ENCODE peak calls at places on chromosomes 3 and 15, in five cellular contexts. X is testis, T is endothelial cell of umbilical vein, I is A549, Q is IMR-90. O is an unnamed sample.

GRCh38 chr15:40420071-40420713 is 14.6 kb downstream of the IVD start:
- DNase-seq in T (no peak), Q (no peak), I (no peak), X (no peak), O (no peak)

GRCh38 chr3:106421928-106422327 is 553.1 kb upstream of the CBLB start:
- DNase-seq in I (no peak), X (no peak), Q (peak; percentile 47), T (no peak), O (no peak)

GRCh38 chr3:63364909-63365308 is 86.8 kb downstream of the SYNPR start:
- DNase-seq in Q (no peak), T (no peak), I (peak; percentile 3), X (peak; percentile 25), O (no peak)

GRCh38 chr3:17740703-17741102 is 1.7 kb downstream of the TBC1D5 start:
- DNase-seq in Q (peak; percentile 83), X (no peak), I (peak; percentile 78), T (peak; percentile 33), O (peak; percentile 37)

GRCh38 chr15:42932833-42933515 is 12.4 kb upstream of the TTBK2 start:
- DNase-seq in X (no peak), Q (no peak), I (no peak), T (peak; percentile 40), O (no peak)

GRCh38 chr3:10845839-10846656 is 30.0 kb downstream of the SLC6A11 start:
- DNase-seq in X (peak; percentile 21), T (no peak), Q (no peak), I (no peak), O (no peak)

GRCh38 chr3:19815805-19816204 is 118.2 kb downstream of the EFHB start:
- DNase-seq in I (no peak), X (no peak), Q (no peak), T (no peak), O (no peak)

GRCh38 chr15:67901922-67902321 is 62.1 kb upstream of the RNU6-1 start:
- DNase-seq in X (no peak), Q (no peak), I (no peak), T (no peak), O (no peak)

GRCh38 chr3:34277110-34277509 is 478.7 kb downstream of the PDCD6IP start:
- DNase-seq in T (no peak), I (no peak), Q (no peak), X (no peak), O (no peak)

GRCh38 chr3:118760611-118761606 is 273.7 kb downstream of the IGSF11 start:
- DNase-seq in I (no peak), Q (peak; percentile 1), T (no peak), X (no peak), O (no peak)

GRCh38 chr15:81498314-81498713 is 124.3 kb upstream of the TMC3 start:
- DNase-seq in Q (no peak), I (no peak), T (no peak), X (no peak), O (no peak)

GRCh38 chr15:52093539-52094502 is 18.8 kb downstream of the BCL2L10 start:
- DNase-seq in I (peak; percentile 86), Q (peak; percentile 84), T (peak; percentile 99), X (no peak), O (peak; percentile 29)

GRCh38 chr3:129238945-129239705 is 10.3 kb upstream of the COPG1 start:
- DNase-seq in T (no peak), I (peak; percentile 43), X (no peak), Q (peak; percentile 25), O (no peak)

GRCh38 chr3:8759038-8759755 is 10.2 kb downstream of the OXTR start:
- DNase-seq in X (no peak), I (no peak), Q (no peak), T (no peak), O (no peak)

GRCh38 chr3:186909078-186909853 is 21.1 kb upstream of the ST6GAL1 start:
- DNase-seq in Q (no peak), I (no peak), T (no peak), X (no peak), O (no peak)

GRCh38 chr3:72848703-72849081 is 447 bp upstream of the SHQ1 start:
- DNase-seq in I (no peak), T (no peak), Q (no peak), X (no peak), O (no peak)

GRCh38 chr3:106711650-106712049 is 665.6 kb upstream of the CCDC54 start:
- DNase-seq in X (no peak), Q (peak; percentile 78), I (no peak), T (no peak), O (no peak)

GRCh38 chr3:140712301-140712700 is 34.4 kb downstream of the TRIM42 start:
- DNase-seq in I (no peak), T (no peak), Q (no peak), X (no peak), O (no peak)

GRCh38 chr3:123694377-123695147 is 109.7 kb upstream of the HACD2 start:
- DNase-seq in Q (peak; percentile 48), X (no peak), I (no peak), T (peak; percentile 21), O (no peak)

GRCh38 chr15:100681335-100681746 is 79.0 kb downstream of the ASB7 start:
- DNase-seq in Q (no peak), T (no peak), X (no peak), I (no peak), O (no peak)

DNA sequence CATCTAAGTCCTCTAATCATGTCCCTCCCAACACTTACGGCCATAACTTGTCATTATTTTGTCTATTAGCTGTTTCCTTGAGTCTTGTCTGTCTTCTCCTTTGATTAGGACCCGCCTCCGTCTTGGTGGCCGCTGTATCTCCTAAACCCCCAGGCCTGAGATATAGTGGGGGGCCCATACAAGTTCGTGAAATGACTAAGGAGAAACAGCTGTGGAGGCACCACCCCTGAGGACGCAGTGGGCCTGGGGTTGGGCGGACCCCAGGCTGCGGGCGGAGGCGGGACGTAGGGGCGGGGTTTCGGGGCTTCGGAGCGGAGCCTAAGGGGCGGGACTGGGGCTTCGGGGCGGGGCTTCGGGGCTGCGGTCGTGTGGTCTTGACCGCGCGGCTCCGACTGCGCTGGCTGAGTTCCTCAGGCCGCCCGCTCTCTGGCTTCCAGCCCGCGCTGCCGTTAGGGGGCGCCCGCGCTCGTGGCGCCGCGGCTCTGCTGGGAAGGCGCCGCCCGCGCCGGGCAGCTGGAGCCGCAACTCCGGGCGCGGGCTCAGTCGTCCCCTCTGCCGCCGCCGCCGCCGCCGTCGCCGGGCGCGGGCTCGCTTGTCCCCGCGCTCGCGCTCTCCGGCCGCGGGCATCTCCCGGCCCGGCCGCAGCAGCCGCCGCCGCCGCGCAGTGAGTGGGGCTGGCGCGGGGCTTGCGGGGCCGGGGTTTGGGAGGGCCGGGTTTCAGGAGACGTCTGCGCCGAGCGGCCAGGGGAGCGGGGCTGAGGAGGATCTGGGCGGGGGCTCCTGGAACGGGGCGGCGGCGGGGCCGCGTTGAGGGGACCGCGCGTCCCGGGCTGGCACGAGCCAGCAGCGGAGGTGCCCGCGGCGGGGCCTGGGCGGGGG is at the start of gene KCTD6:
- DNase-seq in X (peak; percentile 93), Q (peak; percentile 92), T (peak; percentile 97), I (peak; percentile 91), O (peak; percentile 89)
- TF ChIP-seq POLR2A in X (no peak), Q (no peak), T (no peak), I (peak; percentile 6), O (peak; percentile 56)

GRCh38 chr15:72474912-72475601 is 927 bp downstream of the ARIH1 start:
- DNase-seq in Q (peak; percentile 68), I (peak; percentile 90), X (peak; percentile 79), T (peak; percentile 81), O (peak; percentile 18)

GRCh38 chr15:72472907-72473669 is 1.0 kb upstream of the ARIH1 start:
- DNase-seq in Q (peak; percentile 53), X (no peak), I (peak; percentile 42), T (no peak), O (no peak)

GRCh38 chr15:72475674-72476073 is 1.5 kb downstream of the ARIH1 start:
- DNase-seq in T (no peak), X (no peak), Q (no peak), I (no peak), O (no peak)

GRCh38 chr15:72474466-72474911 is 359 bp downstream of the ARIH1 start:
- DNase-seq in I (no peak), T (peak; percentile 47), X (no peak), Q (no peak), O (no peak)

DNA sequence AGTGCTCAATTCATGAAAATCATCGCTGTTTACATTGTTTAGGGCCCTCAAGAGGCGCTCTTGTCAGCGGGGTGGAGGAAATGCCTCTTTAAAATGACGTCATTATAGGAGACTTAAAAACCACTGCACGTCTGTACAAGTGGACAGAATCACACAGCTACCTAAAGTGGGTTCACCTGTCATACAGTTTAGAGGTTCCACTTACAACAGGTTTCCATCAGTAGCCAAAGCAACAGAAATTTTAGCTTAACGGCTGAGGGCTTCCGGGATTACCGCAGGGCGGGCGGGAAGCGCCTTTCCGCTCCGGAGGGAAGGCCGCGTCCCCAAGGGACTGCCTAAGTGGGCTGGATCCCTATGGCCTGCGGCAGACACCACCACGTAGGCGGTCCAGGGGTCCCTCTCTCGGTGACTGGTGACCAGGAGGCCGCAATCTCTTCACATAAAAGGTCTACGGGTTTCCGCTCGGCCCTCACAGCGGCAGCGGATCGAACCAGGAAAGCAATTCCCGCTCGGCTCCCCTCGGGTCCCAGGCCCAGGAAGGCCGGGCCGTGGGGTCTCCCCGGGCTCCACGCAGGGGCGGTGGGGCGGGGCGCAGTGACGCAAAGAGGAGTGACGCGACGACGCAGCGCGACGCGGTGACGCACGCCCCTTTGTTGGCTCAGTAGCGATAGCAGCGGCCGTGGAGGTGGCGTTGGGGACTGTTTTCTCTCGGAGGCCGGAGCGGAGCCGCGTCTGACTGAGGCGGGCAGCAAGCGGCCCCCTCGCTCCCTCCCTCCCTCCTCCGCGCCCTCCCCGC is at the start of gene ARIH1:
- DNase-seq in I (peak; percentile 99), T (peak; percentile 96), X (peak; percentile 97), Q (peak; percentile 94), O (peak; percentile 55)
- TF ChIP-seq POLR2A in I (peak; percentile 95), T (peak; percentile 90), X (peak; percentile 99), Q (peak; percentile 95), O (peak; percentile 98)

DNA sequence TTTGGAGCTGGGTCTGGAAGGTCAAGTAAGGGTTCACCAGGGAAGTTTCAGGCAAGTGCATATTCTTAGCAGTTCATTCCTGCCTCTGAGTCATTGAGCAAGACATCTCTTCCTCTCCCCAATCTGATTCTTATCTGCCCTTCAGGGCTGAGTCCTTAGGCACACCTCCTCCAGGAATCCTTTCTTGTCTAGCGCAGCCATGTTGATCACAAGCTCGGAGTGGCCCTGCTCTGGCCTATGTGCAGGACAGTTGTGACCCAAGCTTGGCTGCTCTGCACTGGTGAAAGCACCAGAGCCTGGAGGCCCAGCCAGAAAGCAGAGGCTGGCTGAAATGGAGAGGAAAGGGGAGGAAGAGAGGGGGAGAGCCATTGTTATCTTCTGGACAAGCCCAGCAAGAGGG is 30.9 kb upstream of the MRPS22 start:
- DNase-seq in I (peak; percentile 51), X (no peak), T (no peak), Q (peak; percentile 50), O (peak; percentile 61)
- TF ChIP-seq POLR2A in I (no peak), X (no peak), T (no peak), Q (no peak), O (no peak)

DNA sequence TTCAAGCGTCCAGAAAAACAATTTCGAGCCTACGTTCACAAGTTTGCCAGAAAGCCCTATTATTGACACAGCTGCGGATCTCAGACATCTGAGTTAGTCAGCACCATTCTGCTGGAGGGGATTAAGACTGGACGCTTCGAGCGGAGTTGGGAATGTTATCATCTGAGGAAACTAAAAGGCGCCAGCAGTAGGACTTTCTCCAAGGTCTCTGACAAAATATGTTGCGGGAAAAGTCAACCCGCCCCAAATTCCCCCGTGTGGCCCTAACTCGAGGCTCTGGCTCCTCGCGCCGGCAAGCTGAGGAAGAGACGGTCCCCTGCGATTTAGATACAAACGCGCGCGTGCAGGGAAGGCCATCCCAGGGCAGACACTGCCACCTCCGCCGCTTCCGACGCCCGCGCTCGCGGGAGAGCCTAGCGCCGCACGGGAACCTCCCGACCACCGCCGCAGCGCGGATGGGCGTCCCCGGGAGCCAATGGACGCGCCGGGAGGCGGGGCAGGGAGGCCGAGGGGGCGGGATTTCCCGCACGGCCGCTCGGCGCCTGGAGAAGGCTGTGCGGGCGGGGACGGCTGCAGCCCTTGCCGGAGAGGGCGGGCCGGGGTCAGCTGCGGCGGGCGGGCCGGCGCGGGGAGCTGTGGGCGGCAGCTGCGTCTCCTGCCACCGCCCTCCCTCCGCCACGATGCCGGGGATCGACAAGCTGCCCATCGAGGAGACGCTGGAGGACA is at the start of gene APPL1:
- DNase-seq in T (peak; percentile 94), X (peak; percentile 95), Q (peak; percentile 85), I (peak; percentile 87), O (peak; percentile 94)
- TF ChIP-seq POLR2A in T (peak; percentile 84), X (peak; percentile 44), Q (peak; percentile 49), I (peak; percentile 80), O (peak; percentile 69)